ENCODE peak calls at places on chromosome 5, in six cellular contexts. A is GM23248, Q is OCI-LY7, M is upper lobe of right lung, P is IMR-90, Y is neuronal stem cell. L is an unnamed sample. For H3K4me1, the result is how much of the 10 kb centered on the place peaks cover.

GRCh38 chr5:99104538-99105132 is 175.8 kb upstream of the CHD1 start:
- DNase-seq in A (peak), M (no peak), P (peak), Y (peak), Q (peak), L (peak)

GRCh38 chr5:172293054-172293744 is 9.6 kb upstream of the UBTD2 start:
- DNase-seq in Q (peak), A (peak), M (peak), P (peak), Y (peak), L (no peak)

GRCh38 chr5:151469992-151470391 is 22.6 kb downstream of the SLC36A1 start:
- DNase-seq in M (no peak), A (no peak), P (no peak), Q (no peak), Y (no peak), L (no peak)

GRCh38 chr5:114152656-114153360 is 209.1 kb upstream of the KCNN2 start:
- DNase-seq in M (no peak), Q (no peak), Y (no peak), A (no peak), P (peak), L (no peak)

GRCh38 chr5:90334746-90335145 is 74.8 kb downstream of the CETN3 start:
- DNase-seq in Y (no peak), Q (no peak), M (no peak), A (no peak), P (no peak), L (no peak)

GRCh38 chr5:107072967-107073366 is 597.8 kb downstream of the EFNA5 start:
- DNase-seq in M (no peak), A (no peak), Y (no peak), Q (no peak), P (no peak), L (no peak)

GRCh38 chr5:115333164-115333563 is 36.7 kb upstream of the CCDC112 start:
- DNase-seq in M (no peak), Q (no peak), Y (no peak), P (peak), A (no peak), L (no peak)

GRCh38 chr5:109739741-109740140 is 50.0 kb downstream of the MAN2A1 start:
- DNase-seq in A (peak), Q (no peak), Y (peak), M (no peak), P (peak), L (peak)

GRCh38 chr5:45113726-45114125 is 305.0 kb downstream of the MRPS30 start:
- DNase-seq in A (no peak), Q (no peak), M (no peak), Y (no peak), P (no peak), L (no peak)

GRCh38 chr5:11251242-11251641 is 490.2 kb upstream of the DAP start:
- DNase-seq in M (no peak), A (peak), Y (peak), Q (no peak), P (peak), L (no peak)

GRCh38 chr5:137501226-137501625 is 2.1 kb upstream of the SPOCK1 start:
- DNase-seq in Y (no peak), P (no peak), Q (no peak), M (peak), A (no peak), L (no peak)

GRCh38 chr5:66877843-66878242 is 281.6 kb downstream of the MAST4 start:
- DNase-seq in A (peak), P (peak), Y (no peak), Q (no peak), M (no peak), L (no peak)

GRCh38 chr5:124839371-124839998 is 93.0 kb upstream of the ZNF608 start:
- DNase-seq in Y (no peak), Q (no peak), M (no peak), A (no peak), P (no peak), L (no peak)

GRCh38 chr5:61245486-61245885 is 83.2 kb upstream of the SMIM15 start:
- DNase-seq in Y (no peak), M (no peak), Q (no peak), A (peak), P (peak), L (no peak)

GRCh38 chr5:151758430-151759241 is at the start of gene ATOX1:
- DNase-seq in Y (peak), M (peak), A (peak), P (peak), Q (peak), L (no peak)

GRCh38 chr5:132058646-132059042 is 1.8 kb upstream of the IL3 start:
- DNase-seq in A (no peak), P (no peak), Y (no peak), Q (no peak), M (no peak), L (no peak)

GRCh38 chr5:149005077-149005892 is 57.6 kb downstream of the SH3TC2 start:
- DNase-seq in M (no peak), A (peak), Q (no peak), Y (no peak), P (peak), L (no peak)

GRCh38 chr5:74624501-74624900 is 16.0 kb downstream of the ENC1 start:
- DNase-seq in M (no peak), Q (no peak), P (no peak), Y (no peak), A (no peak), L (no peak)

GRCh38 chr5:92505145-92505544 is 1075.9 kb downstream of the NR2F1-AS1 start:
- DNase-seq in M (no peak), A (peak), Y (no peak), P (peak), Q (no peak), L (no peak)

GRCh38 chr5:128498844-128499455 is 39.1 kb downstream of the FBN2 start:
- DNase-seq in P (peak), Q (peak), Y (no peak), A (peak), M (no peak), L (no peak)

GRCh38 chr5:76849767-76850291 is at the start of gene S100Z:
- DNase-seq in A (no peak), M (no peak), P (no peak), Y (no peak), Q (no peak), L (no peak)

GRCh38 chr5:133738271-133738670 is 125.9 kb upstream of the FSTL4 start:
- DNase-seq in Y (no peak), A (no peak), P (no peak), Q (no peak), M (no peak), L (no peak)

GRCh38 chr5:77832166-77832770 is 56.1 kb upstream of the TBCA start:
- DNase-seq in Q (no peak), M (no peak), A (no peak), P (no peak), Y (no peak), L (no peak)

GRCh38 chr5:171573451-171574160 is 154.2 kb downstream of the FGF18 start:
- DNase-seq in P (no peak), M (no peak), Y (no peak), Q (no peak), A (no peak), L (no peak)

GRCh38 chr5:146306838-146307237 is 31.8 kb upstream of the POU4F3 start:
- DNase-seq in A (no peak), P (no peak), Y (no peak), M (no peak), Q (no peak), L (no peak)

GRCh38 chr5:65338606-65339151 is 143.0 kb downstream of the ADAMTS6 start:
- DNase-seq in A (no peak), M (no peak), Q (no peak), Y (no peak), P (peak), L (no peak)

GRCh38 chr5:179872356-179873160 is 13.9 kb upstream of the MRNIP start:
- DNase-seq in M (no peak), Q (no peak), P (no peak), Y (no peak), A (no peak), L (no peak)

GRCh38 chr5:118554991-118555390 is 433.4 kb downstream of the DTWD2 start:
- DNase-seq in Q (no peak), Y (no peak), M (no peak), A (no peak), P (no peak), L (no peak)

GRCh38 chr5:130678637-130679036 is 486.4 kb downstream of the HINT1 start:
- DNase-seq in P (no peak), Y (no peak), Q (no peak), A (no peak), M (no peak), L (no peak)

GRCh38 chr5:131769337-131769736 is 27.5 kb downstream of the FNIP1 start:
- DNase-seq in A (no peak), Y (no peak), Q (no peak), M (no peak), P (no peak), L (no peak)

GRCh38 chr5:34563951-34564705 is 92.0 kb upstream of the RAI14 start:
- DNase-seq in Q (no peak), P (peak), M (no peak), Y (no peak), A (peak), L (no peak)

GRCh38 chr5:113578091-113578490 is 64.6 kb downstream of the YTHDC2 start:
- DNase-seq in M (no peak), P (no peak), Q (no peak), Y (no peak), A (no peak), L (no peak)

GRCh38 chr5:131679911-131680310 is 44.9 kb upstream of the RAPGEF6 start:
- DNase-seq in M (no peak), Y (no peak), A (peak), Q (no peak), P (peak), L (no peak)

GRCh38 chr5:172574845-172575170 is 66.3 kb upstream of the NEURL1B start:
- DNase-seq in A (no peak), Q (no peak), M (no peak), P (no peak), Y (no peak), L (no peak)

GRCh38 chr5:3999929-4000328 is 404.3 kb downstream of the IRX1 start:
- DNase-seq in Y (no peak), A (no peak), P (no peak), M (no peak), Q (no peak), L (no peak)

GRCh38 chr5:112159435-112159834 is 259.6 kb downstream of the EPB41L4A start:
- DNase-seq in A (peak), Y (no peak), P (peak), Q (no peak), M (no peak), L (no peak)

GRCh38 chr5:109987970-109988369 is 298.2 kb downstream of the MAN2A1 start:
- DNase-seq in P (no peak), M (no peak), Y (no peak), A (no peak), Q (no peak), L (no peak)

DNA sequence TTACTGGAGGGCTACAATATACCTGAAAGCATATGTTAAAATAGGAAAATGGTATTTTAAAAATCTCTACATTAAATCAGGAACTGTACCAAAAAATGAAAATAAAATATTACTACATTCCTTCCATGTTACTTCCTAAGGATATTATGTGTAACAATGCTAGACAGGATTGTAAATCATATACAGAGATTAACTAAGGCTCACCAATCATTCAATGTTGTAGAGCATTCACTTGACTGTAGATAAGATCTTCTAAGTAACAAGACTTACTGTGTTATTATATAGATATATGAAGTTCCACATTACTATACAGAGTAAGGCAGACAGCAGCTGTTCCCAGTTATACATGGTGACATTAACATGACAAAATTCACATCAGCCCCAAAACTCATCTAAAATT is 1919.1 kb upstream of the CDH9 start:
- DNase-seq in Y (no peak), P (no peak), M (no peak), A (no peak), Q (no peak), L (no peak)
- H3K4me3 ChIP-seq in Y (no peak), P (no peak), M (no peak), A (no peak), Q (no peak), L (no peak)

DNA sequence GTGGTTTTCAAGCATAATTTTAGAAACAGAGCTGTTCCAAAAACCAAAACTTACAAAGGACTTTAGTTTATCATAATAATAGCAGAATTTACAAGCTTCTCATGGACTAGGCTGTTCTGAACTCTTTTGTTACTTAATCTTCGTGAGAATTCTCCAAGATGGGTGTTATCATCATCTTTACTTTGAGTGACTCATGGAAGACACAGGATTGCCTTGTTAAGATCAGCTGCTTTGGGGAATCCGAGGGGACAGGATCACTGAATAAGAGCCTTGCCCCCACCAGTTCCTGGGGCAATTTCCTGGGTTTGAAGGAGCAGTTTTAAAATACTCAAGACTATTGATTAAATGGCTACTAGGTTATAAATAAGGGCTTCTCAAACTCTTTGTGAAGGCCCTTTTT is 80.5 kb downstream of the CFAP90 start:
- DNase-seq in P (no peak), Y (no peak), A (peak), Q (no peak), M (no peak), L (no peak)
- H3K27ac ChIP-seq in P (no peak), Y (no peak), A (no peak), Q (no peak), M (no peak), L (no peak)

DNA sequence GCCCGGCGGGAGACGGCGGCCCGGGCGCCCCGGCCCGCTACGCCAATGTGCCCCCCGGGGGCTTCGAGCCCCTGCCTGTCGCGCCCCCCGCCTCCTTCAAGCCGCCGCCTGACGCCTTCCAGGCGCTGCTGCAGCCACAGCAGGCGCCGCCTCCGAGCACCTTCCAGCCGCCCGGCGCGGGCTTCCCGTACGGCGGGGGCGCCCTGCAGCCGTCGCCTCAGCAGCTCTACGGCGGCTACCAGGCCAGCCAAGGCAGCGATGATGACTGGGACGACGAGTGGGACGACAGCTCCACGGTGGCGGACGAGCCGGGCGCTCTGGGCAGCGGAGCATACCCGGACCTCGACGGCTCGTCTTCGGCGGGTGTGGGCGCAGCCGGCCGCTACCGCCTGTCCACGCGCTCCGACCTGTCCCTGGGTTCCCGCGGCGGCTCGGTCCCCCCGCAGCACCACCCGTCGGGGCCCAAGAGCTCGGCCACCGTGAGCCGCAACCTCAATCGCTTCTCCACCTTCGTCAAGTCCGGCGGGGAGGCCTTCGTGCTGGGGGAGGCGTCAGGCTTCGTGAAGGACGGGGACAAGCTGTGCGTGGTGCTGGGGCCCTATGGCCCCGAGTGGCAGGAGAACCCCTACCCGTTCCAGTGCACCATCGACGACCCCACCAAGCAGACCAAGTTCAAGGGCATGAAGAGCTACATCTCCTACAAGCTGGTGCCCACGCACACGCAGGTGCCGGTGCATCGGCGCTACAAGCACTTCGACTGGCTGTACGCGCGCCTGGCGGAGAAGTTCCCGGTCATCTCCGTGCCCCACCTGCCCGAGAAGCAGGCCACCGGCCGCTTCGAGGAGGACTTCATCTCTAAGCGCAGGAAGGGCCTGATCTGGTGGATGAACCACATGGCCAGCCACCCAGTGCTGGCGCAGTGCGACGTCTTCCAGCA is 855 bp downstream of the SNX18 start:
- DNase-seq in Q (peak), Y (no peak), P (peak), A (peak), M (peak), L (no peak)
- H3K4me1 ChIP-seq in Q (under half), Y (under half), P (under half), A (under half), M (under half), L (under half)

GRCh38 chr5:84384604-84385575 is at the start of gene EDIL3:
- DNase-seq in Y (peak), Q (no peak), A (peak), M (no peak), P (peak), L (no peak)

GRCh38 chr5:84382363-84383295 is 2.1 kb downstream of the EDIL3 start:
- DNase-seq in Q (no peak), P (peak), Y (peak), M (peak), A (peak), L (no peak)

GRCh38 chr5:84385705-84386104 is 1.0 kb upstream of the EDIL3 start:
- DNase-seq in Q (no peak), P (no peak), A (no peak), M (no peak), Y (no peak), L (no peak)

GRCh38 chr5:84383296-84383815 is 1.3 kb downstream of the EDIL3 start:
- DNase-seq in A (peak), Y (peak), Q (no peak), M (peak), P (no peak), L (no peak)

GRCh38 chr5:84383816-84384603 is 670 bp downstream of the EDIL3 start:
- DNase-seq in P (peak), M (peak), A (peak), Q (no peak), Y (peak), L (no peak)
- H3K4me3 ChIP-seq in P (peak), M (peak), A (peak), Q (no peak), Y (peak), L (peak)

GRCh38 chr5:9057406-9058000 is 488.4 kb downstream of the SEMA5A start:
- DNase-seq in P (no peak), Y (no peak), M (no peak), Q (no peak), A (no peak), L (no peak)

GRCh38 chr5:9062873-9063272 is 483.0 kb downstream of the SEMA5A start:
- DNase-seq in A (no peak), M (no peak), Q (no peak), P (no peak), Y (no peak), L (no peak)

GRCh38 chr5:9058666-9059065 is 487.2 kb downstream of the SEMA5A start:
- DNase-seq in Q (no peak), P (peak), Y (no peak), A (peak), M (no peak), L (no peak)

GRCh38 chr5:9058161-9058560 is 487.7 kb downstream of the SEMA5A start:
- DNase-seq in A (peak), P (peak), M (no peak), Y (no peak), Q (no peak), L (no peak)

DNA sequence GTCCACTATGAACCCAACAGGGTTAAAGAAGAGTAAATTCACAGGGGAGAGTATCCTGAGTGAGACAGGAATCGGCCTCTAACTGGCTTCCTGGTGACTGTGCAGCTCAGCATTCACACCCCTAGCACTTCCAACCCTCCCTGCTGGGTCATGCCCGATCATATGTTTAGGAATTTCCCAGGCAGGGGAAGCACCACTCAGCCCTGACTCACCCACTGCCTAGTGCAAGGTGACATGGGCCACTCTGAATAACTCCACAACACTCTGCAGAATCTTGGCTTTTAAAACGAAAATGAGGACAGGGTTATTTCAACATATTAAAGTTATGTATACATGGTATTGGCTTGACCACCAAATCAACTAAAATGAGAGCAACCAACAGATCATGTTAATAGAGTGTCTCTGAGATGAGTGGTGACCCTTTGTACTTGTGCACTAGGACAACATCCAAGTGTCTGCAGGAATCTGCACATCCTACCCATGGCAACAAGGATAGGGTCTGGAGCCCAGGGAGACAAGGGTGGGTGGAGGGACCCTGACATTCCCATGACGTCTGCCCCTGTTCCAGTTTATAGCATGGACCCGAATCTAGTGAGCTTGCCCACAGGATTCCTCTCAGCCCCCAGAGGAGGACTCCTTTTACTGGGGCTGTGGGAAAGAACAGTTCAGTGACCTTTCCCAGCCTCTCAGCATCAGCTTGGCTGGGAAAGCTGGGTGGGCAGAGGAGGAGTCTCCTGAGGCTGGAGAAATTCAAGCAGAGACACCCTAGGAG is 485.8 kb downstream of the SEMA5A start:
- DNase-seq in P (peak), Q (no peak), A (peak), M (no peak), Y (no peak), L (no peak)
- H3K27ac ChIP-seq in P (peak), Q (no peak), A (peak), M (peak), Y (no peak), L (no peak)

GRCh38 chr5:102777099-102777498 is 22.0 kb downstream of the PAM start:
- DNase-seq in Q (no peak), Y (no peak), A (no peak), P (no peak), M (no peak), L (no peak)
- H3K4me1 ChIP-seq in Q (under half), Y (under half), A (under half), P (under half), M (under half), L (under half)